ENCODE peak calls at places on chromosomes 12 and 14, in ten cellular contexts. H, F, U, Q, N, D, O, S, B and A are unnamed samples.

GRCh38 chr12:67794151-67794550 is 145.6 kb downstream of the DYRK2 start:
- DNase-seq in H (no peak), F (no peak), U (no peak), Q (peak), N (peak), D (no peak), O (no peak), S (no peak), B (no peak), A (no peak)

GRCh38 chr14:74240794-74241610 is 1.8 kb downstream of the VSX2 start:
- DNase-seq in H (no peak), F (no peak), U (no peak), Q (no peak), N (no peak), D (no peak), O (no peak), S (no peak), B (no peak), A (no peak)

GRCh38 chr12:56105503-56105902 is 1.1 kb downstream of the PA2G4 start:
- DNase-seq in H (no peak), F (no peak), U (no peak), Q (no peak), N (no peak), D (no peak), O (no peak), S (no peak), B (no peak), A (no peak)

GRCh38 chr14:46322076-46322475 is 329.5 kb downstream of the RPL10L start:
- DNase-seq in H (no peak), F (no peak), U (no peak), Q (no peak), N (no peak), D (no peak), O (no peak), S (no peak), B (no peak), A (no peak)

GRCh38 chr14:94540031-94540794 is 21.0 kb upstream of the SERPINA4 start:
- DNase-seq in H (no peak), F (peak), U (no peak), Q (peak), N (no peak), D (no peak), O (no peak), S (no peak), B (peak), A (no peak)

GRCh38 chr12:63163542-63163941 is 12.5 kb upstream of the AVPR1A start:
- DNase-seq in H (no peak), F (no peak), U (no peak), Q (no peak), N (no peak), D (no peak), O (no peak), S (no peak), B (no peak), A (no peak)

GRCh38 chr12:64808110-64808509 is 16.3 kb upstream of the TBC1D30 start:
- DNase-seq in H (no peak), F (no peak), U (no peak), Q (no peak), N (no peak), D (no peak), O (no peak), S (no peak), B (no peak), A (no peak)

GRCh38 chr14:53011053-53011462 is 60.2 kb upstream of the FERMT2 start:
- DNase-seq in H (peak), F (peak), U (peak), Q (peak), N (peak), D (peak), O (peak), S (peak), B (peak), A (peak)

GRCh38 chr12:10941916-10942607 is 3.0 kb upstream of the TAS2R14 start:
- DNase-seq in H (no peak), F (no peak), U (no peak), Q (no peak), N (peak), D (no peak), O (peak), S (peak), B (peak), A (no peak)

GRCh38 chr12:22262309-22262708 is 72.2 kb downstream of the ST8SIA1 start:
- DNase-seq in H (no peak), F (no peak), U (no peak), Q (no peak), N (peak), D (no peak), O (no peak), S (no peak), B (peak), A (no peak)

GRCh38 chr12:52189376-52190174 is 2.2 kb downstream of the KRT80 start:
- DNase-seq in H (no peak), F (no peak), U (no peak), Q (peak), N (peak), D (no peak), O (peak), S (no peak), B (no peak), A (no peak)

GRCh38 chr14:94153750-94154350 is 20.3 kb upstream of the PPP4R4 start:
- DNase-seq in H (no peak), F (no peak), U (no peak), Q (no peak), N (no peak), D (no peak), O (no peak), S (no peak), B (no peak), A (no peak)

GRCh38 chr14:58919262-58919661 is 269.2 kb upstream of the DAAM1 start:
- DNase-seq in H (no peak), F (no peak), U (no peak), Q (peak), N (peak), D (no peak), O (no peak), S (no peak), B (no peak), A (no peak)

GRCh38 chr12:6444031-6444430 is 724 bp upstream of the CD27 start:
- DNase-seq in H (no peak), F (no peak), U (no peak), Q (no peak), N (no peak), D (no peak), O (no peak), S (no peak), B (no peak), A (no peak)

GRCh38 chr14:52694761-52695480 is 437 bp downstream of the ERO1A start:
- DNase-seq in H (peak), F (peak), U (peak), Q (peak), N (peak), D (peak), O (peak), S (no peak), B (peak), A (no peak)

GRCh38 chr14:32648434-32648833 is 290.2 kb upstream of the NPAS3 start:
- DNase-seq in H (no peak), F (no peak), U (no peak), Q (peak), N (peak), D (no peak), O (peak), S (no peak), B (peak), A (no peak)

GRCh38 chr12:100356646-100357223 is at the start of gene SLC17A8:
- DNase-seq in H (no peak), F (no peak), U (no peak), Q (no peak), N (no peak), D (no peak), O (no peak), S (no peak), B (no peak), A (no peak)

GRCh38 chr14:105880616-105881015 is 354.2 kb downstream of the TMEM121 start:
- DNase-seq in H (peak), F (peak), U (no peak), Q (no peak), N (no peak), D (peak), O (no peak), S (no peak), B (no peak), A (no peak)

GRCh38 chr12:2501464-2502181 is 293.1 kb upstream of the FKBP4 start:
- DNase-seq in H (no peak), F (no peak), U (no peak), Q (no peak), N (no peak), D (no peak), O (no peak), S (no peak), B (no peak), A (no peak)

GRCh38 chr14:60313093-60313492 is 64.1 kb downstream of the PPM1A start:
- DNase-seq in H (no peak), F (no peak), U (no peak), Q (no peak), N (no peak), D (no peak), O (no peak), S (no peak), B (no peak), A (no peak)

GRCh38 chr12:62582065-62582366 is 115.4 kb downstream of the MON2 start:
- DNase-seq in H (no peak), F (no peak), U (no peak), Q (no peak), N (no peak), D (no peak), O (no peak), S (no peak), B (no peak), A (no peak)

GRCh38 chr14:95480109-95480886 is 36.2 kb downstream of the SYNE3 start:
- DNase-seq in H (no peak), F (peak), U (no peak), Q (peak), N (no peak), D (peak), O (peak), S (no peak), B (no peak), A (peak)

GRCh38 chr12:107829271-107829670 is 54.8 kb downstream of the ASCL4 start:
- DNase-seq in H (no peak), F (no peak), U (no peak), Q (no peak), N (no peak), D (no peak), O (no peak), S (no peak), B (no peak), A (no peak)

GRCh38 chr14:99596772-99597171 is 7.2 kb downstream of the CCDC85C start:
- DNase-seq in H (no peak), F (no peak), U (peak), Q (no peak), N (no peak), D (no peak), O (no peak), S (no peak), B (no peak), A (no peak)
- H3K27ac ChIP-seq in H (peak), F (peak), U (peak), Q (no peak), N (no peak), D (no peak), O (no peak), S (no peak), B (peak), A (no peak)

GRCh38 chr12:53230971-53231858 is 794 bp downstream of the RARG start:
- DNase-seq in H (no peak), F (no peak), U (no peak), Q (no peak), N (no peak), D (no peak), O (no peak), S (no peak), B (no peak), A (no peak)
- TF ChIP-seq CTCF in H (no peak), F (no peak), U (no peak), Q (no peak), N (peak), D (no peak), O (no peak), S (no peak), B (no peak), A (no peak)

DNA sequence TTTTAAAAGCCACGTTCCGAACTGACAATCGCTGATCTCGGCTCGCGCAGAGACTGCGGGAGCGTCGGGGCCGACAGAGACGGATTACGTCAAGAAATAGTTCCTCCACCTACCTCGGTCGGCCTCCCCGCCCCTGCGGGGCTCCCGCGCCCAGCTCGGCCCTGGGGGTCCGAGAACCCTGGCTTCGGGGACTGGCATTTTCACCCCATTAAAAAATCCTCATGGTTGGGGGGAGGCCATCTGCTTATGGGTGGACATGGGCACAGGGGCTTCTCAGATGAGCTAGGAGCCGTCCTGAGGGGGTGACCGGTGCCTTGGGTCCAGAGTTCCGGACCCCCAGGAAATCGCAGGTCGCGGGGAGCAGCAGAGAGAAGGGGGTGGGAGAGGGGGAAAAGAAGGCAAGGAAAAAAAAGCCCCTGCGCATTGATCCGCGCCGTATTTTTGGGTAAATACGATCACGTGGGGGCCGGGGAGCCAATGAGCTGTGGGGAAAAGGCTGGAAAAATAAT is 311 bp upstream of the HOXC9 start:
- DNase-seq in H (no peak), F (no peak), U (no peak), Q (peak), N (no peak), D (no peak), O (no peak), S (peak), B (peak), A (no peak)
- H3K27ac ChIP-seq in H (no peak), F (no peak), U (no peak), Q (no peak), N (no peak), D (no peak), O (no peak), S (peak), B (peak), A (no peak)

DNA sequence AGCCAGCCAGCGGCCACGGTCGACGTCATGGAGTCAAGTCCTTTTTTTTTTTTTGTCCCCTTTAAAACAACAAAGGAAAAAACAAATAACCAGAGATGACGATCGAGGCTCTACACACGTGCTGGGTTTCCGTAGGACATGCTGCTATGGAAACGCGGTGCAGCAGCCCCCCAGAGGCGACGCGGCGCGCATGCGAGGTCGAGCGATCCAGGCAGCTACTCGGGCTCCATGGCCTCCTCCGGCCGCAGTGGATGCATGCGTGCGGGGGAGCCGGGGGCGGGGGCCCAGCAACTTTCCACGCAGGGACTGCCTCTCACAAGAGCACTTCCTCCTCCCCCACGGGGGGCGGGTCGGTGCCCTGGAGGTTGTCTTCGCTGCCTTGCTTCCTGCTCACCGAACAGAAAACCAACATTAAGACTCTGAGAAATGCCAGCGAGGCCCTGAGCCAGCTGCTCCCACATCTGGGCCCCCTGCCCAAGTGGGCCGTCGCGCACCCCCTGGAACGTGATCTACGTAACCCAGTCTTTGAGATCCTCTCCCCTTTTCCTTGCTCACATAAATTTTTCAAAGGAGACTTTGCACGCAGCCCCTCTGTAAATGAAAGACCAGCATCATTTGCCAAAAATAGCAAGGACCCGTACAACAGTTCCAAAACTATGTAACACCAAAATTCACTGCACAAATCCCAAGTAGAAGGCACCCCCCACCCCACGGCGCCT is 30.7 kb downstream of the P2RX4 start:
- DNase-seq in H (peak), F (no peak), U (peak), Q (no peak), N (peak), D (peak), O (no peak), S (no peak), B (no peak), A (peak)
- TF ChIP-seq CTCF in H (no peak), F (no peak), U (no peak), Q (no peak), N (no peak), D (peak), O (no peak), S (no peak), B (no peak), A (no peak)

GRCh38 chr12:28568709-28569108 is 378.5 kb downstream of the CCDC91 start:
- DNase-seq in H (no peak), F (no peak), U (no peak), Q (no peak), N (peak), D (no peak), O (no peak), S (no peak), B (no peak), A (no peak)

GRCh38 chr12:28575593-28576205 is 385.4 kb downstream of the CCDC91 start:
- DNase-seq in H (no peak), F (no peak), U (no peak), Q (no peak), N (no peak), D (no peak), O (peak), S (no peak), B (no peak), A (no peak)

GRCh38 chr12:28568083-28568482 is 377.8 kb downstream of the CCDC91 start:
- DNase-seq in H (peak), F (no peak), U (no peak), Q (peak), N (peak), D (peak), O (peak), S (no peak), B (peak), A (no peak)

GRCh38 chr12:28574746-28575592 is 384.7 kb downstream of the CCDC91 start:
- DNase-seq in H (no peak), F (peak), U (peak), Q (no peak), N (no peak), D (no peak), O (peak), S (no peak), B (peak), A (no peak)

DNA sequence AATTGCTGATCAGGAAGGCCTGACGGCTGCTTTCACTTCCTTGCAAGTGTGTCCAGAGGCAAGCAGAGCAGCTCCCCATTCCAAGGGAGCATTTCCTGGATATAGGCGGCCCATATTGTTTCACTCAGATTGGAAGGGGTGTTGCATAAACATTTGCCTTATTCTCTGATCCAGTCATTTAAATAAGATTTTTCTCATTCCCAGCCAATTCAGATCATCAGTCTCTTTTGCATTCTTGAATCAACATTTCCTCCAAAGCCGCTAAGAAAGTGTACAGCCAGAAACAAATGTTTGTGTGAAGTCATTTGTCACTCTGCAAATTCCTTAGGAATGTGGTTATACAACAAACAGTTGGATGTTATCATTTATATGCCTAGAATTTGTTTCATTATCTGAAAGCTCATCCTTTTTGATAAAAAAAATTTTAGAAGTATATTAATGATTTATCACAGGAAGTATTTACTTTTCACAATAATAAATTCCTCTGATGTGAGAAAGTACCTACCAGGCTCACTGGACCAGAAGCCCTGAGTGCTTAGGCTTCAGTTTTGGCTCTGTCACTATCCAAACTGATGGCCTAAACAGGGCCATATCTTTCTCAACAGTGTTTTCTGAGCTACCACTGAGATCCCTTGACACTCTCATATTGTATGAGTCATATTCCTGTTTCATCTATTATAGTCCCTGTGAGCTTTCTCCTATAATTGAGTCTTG is 379.6 kb downstream of the CCDC91 start:
- DNase-seq in H (no peak), F (no peak), U (no peak), Q (peak), N (peak), D (peak), O (peak), S (no peak), B (peak), A (no peak)
- H3K27ac ChIP-seq in H (peak), F (peak), U (peak), Q (peak), N (peak), D (peak), O (peak), S (no peak), B (peak), A (peak)